ENCODE peak calls at places on chromosomes 1 and 21, in four cellular contexts. K is tibial nerve, V is endothelial cell of umbilical vein, T is ovary. S is an unnamed sample.
A peak's percentile ranks its signal among the peaks of the same experiment; 100 is the strongest.

GRCh38 chr1:1531947-1532346 is 8.5 kb downstream of the TMEM240 start:
- DNase-seq in K (no peak), V (no peak), T (no peak), S (no peak)

GRCh38 chr1:19437911-19438310 is 47.4 kb downstream of the CAPZB start:
- DNase-seq in K (peak; percentile 69), V (peak; percentile 97), T (peak; percentile 94), S (no peak)

GRCh38 chr1:201364808-201365105 is 12.7 kb downstream of the TNNT2 start:
- DNase-seq in K (no peak), V (no peak), T (no peak), S (no peak)

GRCh38 chr1:238141295-238141694 is 250.6 kb upstream of the ZP4 start:
- DNase-seq in K (no peak), V (no peak), T (no peak), S (no peak)

GRCh38 chr1:114902343-114902742 is 47.7 kb downstream of the SYCP1 start:
- DNase-seq in K (no peak), V (no peak), T (no peak), S (no peak)

GRCh38 chr21:39863111-39863510 is 4.1 kb upstream of the PCP4 start:
- DNase-seq in K (no peak), V (no peak), T (no peak), S (no peak)

GRCh38 chr1:199009447-199009846 is 370.6 kb downstream of the PTPRC start:
- DNase-seq in K (no peak), V (no peak), T (no peak), S (no peak)

GRCh38 chr1:30384286-30385245 is 338.8 kb downstream of the MATN1 start:
- DNase-seq in K (no peak), V (no peak), T (peak; percentile 14), S (peak; percentile 72)

GRCh38 chr1:6956488-6957159 is 171.4 kb downstream of the CAMTA1 start:
- DNase-seq in K (no peak), V (no peak), T (no peak), S (no peak)

GRCh38 chr1:1782399-1783221 is 4.3 kb upstream of the NADK start:
- DNase-seq in K (peak; percentile 55), V (peak; percentile 67), T (peak; percentile 62), S (peak; percentile 77)

GRCh38 chr1:170318736-170319135 is 173.0 kb downstream of the NTMT2 start:
- DNase-seq in K (no peak), V (no peak), T (no peak), S (no peak)

GRCh38 chr21:16305686-16306085 is 575.9 kb downstream of the USP25 start:
- DNase-seq in K (no peak), V (peak; percentile 85), T (peak; percentile 36), S (no peak)

GRCh38 chr1:14010431-14010830 is 310.4 kb downstream of the PRDM2 start:
- DNase-seq in K (no peak), V (no peak), T (no peak), S (no peak)

GRCh38 chr1:52192024-52192423 is 50.1 kb downstream of the ZFYVE9 start:
- DNase-seq in K (no peak), V (no peak), T (no peak), S (no peak)

GRCh38 chr1:185144233-185144632 is 12.5 kb downstream of the TRMT1L start:
- DNase-seq in K (no peak), V (peak; percentile 8), T (no peak), S (no peak)

GRCh38 chr1:161092621-161093028 is 3.3 kb upstream of the NECTIN4 start:
- DNase-seq in K (no peak), V (no peak), T (no peak), S (peak; percentile 85)

GRCh38 chr1:156025873-156026272 is 5.1 kb upstream of the SSR2 start:
- DNase-seq in K (no peak), V (peak; percentile 64), T (no peak), S (no peak)

GRCh38 chr1:192589813-192590212 is 14.2 kb downstream of the RGS1 start:
- DNase-seq in K (no peak), V (no peak), T (no peak), S (no peak)

DNA sequence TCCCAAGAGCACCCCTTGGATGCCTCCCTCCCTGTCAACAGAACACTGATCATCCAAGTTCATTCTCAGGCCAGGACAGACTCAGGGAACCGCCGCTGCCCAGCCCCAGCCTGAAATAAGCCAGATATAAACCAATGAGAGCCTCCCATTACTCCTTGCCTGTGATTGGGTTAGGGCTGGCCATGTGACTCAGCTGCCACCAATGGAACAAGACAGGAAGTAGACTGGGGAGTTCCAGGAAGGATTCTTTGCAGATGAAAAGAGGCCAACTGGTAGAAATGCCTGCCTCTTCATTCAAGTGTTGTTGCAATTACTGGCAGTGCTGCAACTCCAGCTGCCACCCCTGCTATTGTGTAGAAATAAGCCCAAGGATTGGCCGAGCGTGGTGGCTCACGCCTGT is 146.4 kb upstream of the TIAM1 start:
- DNase-seq in K (no peak), V (no peak), T (no peak), S (no peak)
- TF ChIP-seq POLR2A in K (no peak), V (no peak), T (no peak), S (no peak)

GRCh38 chr1:3673381-3674099 is 21.2 kb downstream of the TP73 start:
- DNase-seq in K (no peak), V (no peak), T (no peak), S (no peak)
- TF ChIP-seq CTCF in K (no peak), V (no peak), T (no peak), S (no peak)

GRCh38 chr1:45686081-45687013 is at the start of gene GPBP1L1:
- DNase-seq in K (peak; percentile 92), V (peak; percentile 97), T (peak; percentile 98), S (peak; percentile 96)
- TF ChIP-seq POLR2A in K (peak; percentile 9), V (peak; percentile 90), T (peak; percentile 85), S (no peak)

GRCh38 chr1:67367370-67368345 is 60.0 kb downstream of the IL12RB2 start:
- DNase-seq in K (no peak), V (peak; percentile 24), T (peak; percentile 82), S (no peak)
- TF ChIP-seq CTCF in K (no peak), V (no peak), T (no peak), S (no peak)

DNA sequence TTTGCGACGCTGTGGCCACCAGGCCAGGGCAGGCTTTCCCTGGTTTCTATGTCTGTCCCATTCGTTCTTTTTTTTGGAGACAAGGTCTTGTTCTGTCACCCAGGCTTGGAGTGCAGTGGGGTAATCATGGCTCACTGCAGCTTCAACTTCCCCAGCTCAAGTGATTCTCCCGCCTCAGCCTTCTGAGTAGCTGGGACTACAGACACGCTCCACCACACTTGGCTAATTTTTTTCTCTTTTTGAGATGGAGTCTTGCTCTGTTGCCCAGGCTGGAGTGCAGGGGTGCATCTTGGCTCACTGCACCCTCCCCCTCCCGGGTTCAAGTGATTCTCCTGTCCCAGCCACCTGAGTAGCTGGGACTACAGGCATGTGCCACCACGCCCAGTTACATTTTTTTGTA is 43.4 kb upstream of the WNT4 start:
- DNase-seq in K (no peak), V (no peak), T (no peak), S (no peak)
- TF ChIP-seq POLR2A in K (no peak), V (no peak), T (no peak), S (no peak)

S was measured in lower leg skin.